ENCODE peak calls at places on chromosomes 5 and 9, in four cellular contexts. X is aorta, M is right cardiac atrium, Z is psoas muscle. U is an unnamed sample.

GRCh38 chr9:6630502-6631206 is 14.9 kb downstream of the GLDC start:
- ATAC-seq in X (no peak), M (no peak), Z (no peak), U (no peak)

GRCh38 chr5:68419637-68420452 is 204.3 kb downstream of the PIK3R1 start:
- ATAC-seq in X (no peak), M (peak), Z (peak), U (peak)

GRCh38 chr5:176743828-176744583 is 66.4 kb upstream of the UNC5A start:
- ATAC-seq in M (no peak), X (no peak), Z (no peak), U (no peak)

GRCh38 chr5:92505925-92506324 is 1075.1 kb downstream of the NR2F1-AS1 start:
- ATAC-seq in X (no peak), Z (no peak), M (no peak), U (no peak)

GRCh38 chr9:77673912-77674791 is 26.0 kb upstream of the GNA14 start:
- ATAC-seq in M (peak), Z (no peak), X (no peak), U (peak)

GRCh38 chr9:37255944-37256862 is 135.8 kb downstream of the ZCCHC7 start:
- ATAC-seq in X (no peak), M (no peak), Z (no peak), U (no peak)

GRCh38 chr5:157196045-157196444 is 15.4 kb downstream of the ITK start:
- ATAC-seq in M (no peak), Z (no peak), X (no peak), U (no peak)

GRCh38 chr5:78492650-78493049 is 132.2 kb downstream of the SCAMP1 start:
- ATAC-seq in Z (peak), M (no peak), X (no peak), U (no peak)

GRCh38 chr5:133386662-133387061 is 225.7 kb downstream of the FSTL4 start:
- ATAC-seq in Z (no peak), M (no peak), X (no peak), U (no peak)

GRCh38 chr5:17113174-17113941 is 104.1 kb upstream of the BASP1 start:
- ATAC-seq in Z (no peak), M (no peak), X (no peak), U (no peak)

GRCh38 chr5:10663531-10664183 is 97.4 kb downstream of the DAP start:
- ATAC-seq in Z (peak), M (peak), X (no peak), U (no peak)

GRCh38 chr9:72800326-72800994 is 152.4 kb downstream of the ALDH1A1 start:
- ATAC-seq in M (no peak), Z (no peak), X (no peak), U (no peak)

U was measured in gastroesophageal sphincter.